ENCODE peak calls at places on chromosome 17, in seven cellular contexts. S is Panc1, X is SK-N-SH, M is HepG2, B is HCT116, P is GM23338, E is GM12878. C is an unnamed sample.

GRCh38 chr17:19728114-19728495 is 11.7 kb upstream of the SLC47A2 start:
- DNase-seq in M (peak), B (no peak), P (no peak), X (peak), S (no peak), E (no peak), C (peak)

GRCh38 chr17:6064855-6065254 is 5.3 kb upstream of the WSCD1 start:
- DNase-seq in E (no peak), X (no peak), S (no peak), P (no peak), M (no peak), B (no peak), C (no peak)

GRCh38 chr17:40796846-40797245 is 2.9 kb downstream of the KRT28 start:
- DNase-seq in B (no peak), E (no peak), M (no peak), S (no peak), X (no peak), P (peak), C (no peak)

GRCh38 chr17:58156839-58157803 is 8.9 kb downstream of the OR4D1 start:
- DNase-seq in B (no peak), S (no peak), E (no peak), M (no peak), X (peak), P (peak), C (no peak)

GRCh38 chr17:74332763-74333220 is 6.8 kb downstream of the KIF19 start:
- DNase-seq in X (no peak), E (no peak), S (no peak), M (no peak), P (no peak), B (no peak), C (no peak)

GRCh38 chr17:72514888-72515287 is 394.1 kb downstream of the SOX9 start:
- DNase-seq in X (no peak), M (no peak), S (no peak), B (no peak), P (no peak), E (no peak), C (no peak)

GRCh38 chr17:7496470-7497227 is 12.5 kb downstream of the POLR2A start:
- DNase-seq in E (no peak), P (no peak), B (no peak), X (no peak), S (no peak), M (no peak), C (no peak)

GRCh38 chr17:59914274-59914854 is 21.4 kb downstream of the RPS6KB1 start:
- DNase-seq in B (peak), P (peak), E (no peak), M (peak), S (no peak), X (peak), C (no peak)

GRCh38 chr17:75517277-75517865 is 1.0 kb downstream of the TSEN54 start:
- DNase-seq in X (peak), M (no peak), B (peak), E (no peak), S (no peak), P (peak), C (peak)

GRCh38 chr17:68200689-68201424 is 47.0 kb upstream of the AMZ2 start:
- DNase-seq in E (no peak), X (peak), S (peak), B (peak), P (peak), M (peak), C (peak)

GRCh38 chr17:31926100-31926729 is 10.6 kb upstream of the SUZ12 start:
- DNase-seq in M (no peak), X (no peak), B (no peak), E (no peak), P (no peak), S (no peak), C (no peak)

GRCh38 chr17:79114455-79115301 is 40.1 kb downstream of the ENGASE start:
- DNase-seq in M (no peak), X (peak), B (no peak), P (no peak), S (no peak), E (no peak), C (no peak)

GRCh38 chr17:44602390-44602789 is 45.1 kb downstream of the FZD2 start:
- DNase-seq in P (no peak), M (no peak), S (no peak), X (no peak), B (no peak), E (no peak), C (no peak)

GRCh38 chr17:32940706-32941390 is 12.9 kb downstream of the TMEM98 start:
- DNase-seq in E (no peak), M (no peak), P (no peak), B (no peak), X (no peak), S (no peak), C (no peak)

GRCh38 chr17:7833795-7834553 is at the start of gene KDM6B:
- DNase-seq in P (peak), M (peak), B (peak), E (no peak), X (peak), S (no peak), C (no peak)

GRCh38 chr17:64781394-64781793 is 119.3 kb upstream of the SMURF2 start:
- DNase-seq in B (no peak), S (no peak), E (no peak), M (no peak), P (peak), X (peak), C (peak)

GRCh38 chr17:81708739-81709185 is 3.3 kb upstream of the SLC25A10 start:
- DNase-seq in B (no peak), X (no peak), P (no peak), S (no peak), E (no peak), M (no peak), C (no peak)

GRCh38 chr17:81706232-81706611 is 3.1 kb downstream of the MRPL12 start:
- DNase-seq in M (no peak), B (no peak), S (no peak), P (no peak), X (no peak), E (no peak), C (no peak)

GRCh38 chr17:81706757-81707624 is 3.8 kb downstream of the MRPL12 start:
- DNase-seq in M (no peak), X (no peak), E (no peak), S (no peak), P (no peak), B (no peak), C (no peak)

GRCh38 chr17:81705518-81706231 is 2.5 kb downstream of the MRPL12 start:
- DNase-seq in S (no peak), E (no peak), P (no peak), X (no peak), B (no peak), M (no peak), C (no peak)

GRCh38 chr17:81707725-81708646 is 4.1 kb upstream of the SLC25A10 start:
- DNase-seq in B (no peak), S (no peak), E (no peak), P (no peak), X (no peak), M (no peak), C (no peak)
- TF ChIP-seq POLR2AphosphoS5 in B (no peak), S (no peak), E (no peak), P (no peak), X (peak), M (no peak), C (peak)

GRCh38 chr17:42407289-42407836 is 15.7 kb downstream of the CAVIN1 start:
- DNase-seq in M (peak), P (peak), E (no peak), S (no peak), X (peak), B (no peak), C (no peak)
- TF ChIP-seq REST in M (no peak), P (no peak), E (no peak), S (no peak), X (no peak), B (no peak), C (no peak)

GRCh38 chr17:48604770-48605329 is at the start of gene HOXB6:
- DNase-seq in S (no peak), M (no peak), B (no peak), E (no peak), P (no peak), X (no peak), C (no peak)
- TF ChIP-seq POLR2AphosphoS5 in S (peak), M (no peak), B (peak), E (no peak), P (no peak), X (no peak), C (no peak)

GRCh38 chr17:266219-266618 is 84.8 kb upstream of the DOC2B start:
- DNase-seq in E (no peak), P (no peak), S (no peak), B (no peak), M (no peak), X (no peak), C (no peak)

GRCh38 chr17:263271-263670 is 81.8 kb upstream of the DOC2B start:
- DNase-seq in X (no peak), M (no peak), B (no peak), E (no peak), S (no peak), P (no peak), C (no peak)

GRCh38 chr17:261640-262039 is 80.2 kb upstream of the DOC2B start:
- DNase-seq in E (no peak), B (no peak), P (no peak), X (no peak), S (no peak), M (no peak), C (no peak)

GRCh38 chr17:265726-266125 is 84.3 kb upstream of the DOC2B start:
- DNase-seq in M (no peak), X (no peak), E (no peak), S (no peak), B (no peak), P (no peak), C (no peak)

GRCh38 chr17:263773-264172 is 82.3 kb upstream of the DOC2B start:
- DNase-seq in E (no peak), B (no peak), X (no peak), P (no peak), S (no peak), M (no peak), C (no peak)
- TF ChIP-seq REST in E (no peak), B (no peak), X (no peak), P (no peak), S (no peak), M (no peak), C (no peak)

GRCh38 chr17:61409301-61410099 is 9.9 kb downstream of the TBX2 start:
- DNase-seq in X (peak), P (peak), B (peak), E (no peak), S (no peak), M (no peak), C (peak)

GRCh38 chr17:61410100-61410551 is 10.5 kb downstream of the TBX2 start:
- DNase-seq in M (no peak), B (no peak), E (no peak), X (peak), S (no peak), P (no peak), C (no peak)

GRCh38 chr17:61411114-61411943 is 11.7 kb downstream of the TBX2 start:
- DNase-seq in P (peak), E (no peak), B (no peak), M (no peak), X (peak), S (no peak), C (no peak)

GRCh38 chr17:61411944-61412859 is 12.6 kb downstream of the TBX2 start:
- DNase-seq in E (peak), P (peak), S (no peak), M (peak), X (peak), B (peak), C (no peak)

GRCh38 chr17:61410555-61411089 is 11.0 kb downstream of the TBX2 start:
- DNase-seq in X (peak), P (peak), B (no peak), E (no peak), M (no peak), S (no peak), C (peak)
- TF ChIP-seq POLR2AphosphoS5 in X (peak), P (no peak), B (no peak), E (no peak), M (no peak), S (no peak), C (no peak)

GRCh38 chr17:83089322-83090156 is 10.1 kb downstream of the METRNL start:
- DNase-seq in P (no peak), X (no peak), S (no peak), M (no peak), E (no peak), B (no peak), C (no peak)
- TF ChIP-seq REST in P (no peak), X (no peak), S (no peak), M (no peak), E (no peak), B (no peak), C (no peak)